ENCODE peak calls at places on chromosomes 12 and 14, in eight cellular contexts. B, G, X, E, O, T, Y and S are unnamed samples.

GRCh38 chr12:108594323-108594903 is 3.5 kb downstream of the TMEM119 start:
- DNase-seq in B (no peak), G (no peak), X (no peak), E (no peak), O (no peak), T (no peak), Y (no peak), S (no peak)

GRCh38 chr12:4121506-4122020 is 152.0 kb upstream of the CCND2 start:
- DNase-seq in B (no peak), G (no peak), X (no peak), E (no peak), O (no peak), T (peak; percentile 24), Y (no peak), S (peak; percentile 47)

GRCh38 chr12:131088701-131089525 is 135.2 kb downstream of the ADGRD1 start:
- DNase-seq in B (peak; percentile 9), G (no peak), X (no peak), E (no peak), O (no peak), T (peak; percentile 25), Y (no peak), S (peak; percentile 47)

GRCh38 chr12:111438501-111438900 is 32.8 kb downstream of the SH2B3 start:
- DNase-seq in B (no peak), G (no peak), X (peak; percentile 61), E (peak; percentile 51), O (peak; percentile 34), T (no peak), Y (peak; percentile 21), S (no peak)

GRCh38 chr12:132622437-132623071 is 4.0 kb downstream of the P2RX2 start:
- DNase-seq in B (no peak), G (no peak), X (no peak), E (peak; percentile 94), O (no peak), T (no peak), Y (no peak), S (peak; percentile 69)

GRCh38 chr12:29627221-29627620 is 129.7 kb upstream of the OVCH1 start:
- DNase-seq in B (no peak), G (no peak), X (no peak), E (no peak), O (no peak), T (no peak), Y (no peak), S (no peak)

GRCh38 chr14:54653764-54654469 is 87.0 kb downstream of the SAMD4A start:
- DNase-seq in B (peak; percentile 53), G (no peak), X (peak; percentile 55), E (peak; percentile 88), O (no peak), T (no peak), Y (peak; percentile 42), S (no peak)

GRCh38 chr14:31568151-31568550 is 6.9 kb downstream of the NUBPL start:
- DNase-seq in B (no peak), G (no peak), X (no peak), E (peak; percentile 70), O (no peak), T (no peak), Y (no peak), S (no peak)

GRCh38 chr12:69329669-69330428 is 18.3 kb upstream of the LYZ start:
- DNase-seq in B (no peak), G (no peak), X (no peak), E (no peak), O (no peak), T (no peak), Y (no peak), S (no peak)

GRCh38 chr12:69331846-69332684 is 16.1 kb upstream of the LYZ start:
- DNase-seq in B (no peak), G (no peak), X (no peak), E (no peak), O (no peak), T (no peak), Y (peak; percentile 15), S (no peak)

GRCh38 chr12:69332815-69333358 is 15.3 kb upstream of the LYZ start:
- DNase-seq in B (no peak), G (no peak), X (no peak), E (no peak), O (no peak), T (no peak), Y (no peak), S (no peak)

GRCh38 chr12:69331482-69331845 is 16.7 kb upstream of the LYZ start:
- DNase-seq in B (no peak), G (no peak), X (no peak), E (no peak), O (no peak), T (no peak), Y (no peak), S (no peak)

GRCh38 chr12:69330475-69331473 is 17.4 kb upstream of the LYZ start:
- DNase-seq in B (no peak), G (peak; percentile 54), X (no peak), E (peak; percentile 1), O (peak; percentile 41), T (peak; percentile 84), Y (peak; percentile 46), S (no peak)
- H3K27ac ChIP-seq in B (no peak overlapping the region), G (no peak overlapping the region), X (no peak overlapping the region), E (no peak overlapping the region), O (peak overlapping the region; percentile 86), T (peak overlapping the region; percentile 65), Y (no peak overlapping the region), S (no peak overlapping the region)

DNA sequence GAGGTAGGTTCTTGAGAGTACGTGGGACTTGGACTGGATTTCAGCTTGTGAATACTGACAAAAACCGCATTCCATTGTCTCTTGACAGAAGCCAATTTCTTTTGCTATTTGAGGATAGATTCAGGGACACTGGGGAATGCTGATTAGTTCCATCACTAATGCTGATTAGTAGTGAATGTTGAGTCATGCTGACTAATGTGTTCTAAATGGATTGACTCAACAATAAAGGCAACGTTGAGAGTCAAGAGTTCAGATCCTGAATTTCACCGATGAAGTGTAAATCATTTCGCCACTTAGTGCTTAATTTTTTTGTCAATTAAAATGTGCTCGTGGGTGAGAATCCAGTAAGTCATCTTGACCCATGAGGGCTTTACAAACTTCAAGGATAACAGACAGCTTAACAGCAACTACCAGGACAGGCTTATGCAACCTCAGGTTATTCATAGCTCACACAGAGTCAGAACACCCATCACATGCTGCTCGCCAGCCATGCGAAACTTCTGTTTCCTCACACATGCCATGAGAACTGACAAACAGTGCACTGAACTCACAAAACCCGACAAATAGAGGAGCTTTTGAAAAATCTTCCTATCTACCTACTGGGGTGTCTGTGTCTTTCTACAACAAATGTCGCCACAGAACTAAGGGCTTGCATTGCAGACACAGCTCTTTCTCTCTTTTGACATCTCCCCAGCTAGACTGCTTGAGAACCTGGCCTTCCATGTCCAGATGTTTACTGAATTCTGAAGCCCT is 316.5 kb downstream of the ZFP36L1 start:
- DNase-seq in B (peak; percentile 61), G (no peak), X (peak; percentile 93), E (peak; percentile 84), O (no peak), T (no peak), Y (peak; percentile 59), S (no peak)
- H3K27ac ChIP-seq in B (peak overlapping the region; percentile 90), G (no peak overlapping the region), X (peak overlapping the region; percentile 95), E (no peak overlapping the region), O (no peak overlapping the region), T (no peak overlapping the region), Y (peak overlapping the region; percentile 81), S (peak overlapping the region; percentile 47)

GRCh38 chr14:24190416-24190815 is 1.8 kb upstream of the IPO4 start:
- DNase-seq in B (no peak), G (no peak), X (no peak), E (no peak), O (no peak), T (no peak), Y (no peak), S (no peak)

GRCh38 chr14:24187538-24187915 is 1.1 kb downstream of the IPO4 start:
- DNase-seq in B (no peak), G (no peak), X (no peak), E (no peak), O (no peak), T (no peak), Y (no peak), S (peak; percentile 72)

GRCh38 chr14:24189059-24189375 is 401 bp upstream of the IPO4 start:
- DNase-seq in B (no peak), G (no peak), X (no peak), E (no peak), O (no peak), T (no peak), Y (no peak), S (no peak)

GRCh38 chr14:24188251-24189058 is at the start of gene IPO4:
- DNase-seq in B (peak; percentile 95), G (peak; percentile 98), X (peak; percentile 94), E (peak; percentile 98), O (peak; percentile 95), T (peak; percentile 98), Y (peak; percentile 99), S (peak; percentile 98)

DNA sequence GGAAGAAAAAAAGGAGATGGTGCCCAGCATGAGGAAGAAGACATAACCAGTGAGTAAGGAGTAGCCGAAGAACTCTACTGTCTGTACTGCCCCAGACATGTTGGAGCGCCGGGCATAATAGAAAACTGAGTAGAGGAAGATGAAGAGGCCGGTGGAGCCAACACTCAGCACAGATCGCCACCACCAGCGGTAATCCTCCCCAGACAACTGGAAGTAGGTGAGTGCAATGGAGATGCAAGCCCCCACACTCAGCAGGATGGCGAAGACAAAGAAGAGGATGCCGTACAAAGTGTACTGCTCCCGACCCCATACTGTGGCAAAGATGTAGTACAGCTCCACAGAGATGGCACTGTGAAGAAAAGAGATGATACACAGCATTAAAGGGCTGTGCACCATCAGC is 844 bp upstream of the IPO4 start:
- DNase-seq in B (no peak), G (no peak), X (no peak), E (no peak), O (no peak), T (no peak), Y (no peak), S (no peak)
- H3K27ac ChIP-seq in B (no peak overlapping the region), G (peak overlapping the region; percentile 63), X (peak overlapping the region; percentile 17), E (no peak overlapping the region), O (peak overlapping the region; percentile 81), T (no peak overlapping the region), Y (no peak overlapping the region), S (no peak overlapping the region)

GRCh38 chr12:6546016-6546415 is 9.8 kb downstream of the IFFO1 start:
- DNase-seq in B (no peak), G (no peak), X (no peak), E (no peak), O (no peak), T (peak; percentile 20), Y (no peak), S (no peak)

GRCh38 chr12:6547566-6547965 is 8.3 kb downstream of the IFFO1 start:
- DNase-seq in B (peak; percentile 1), G (no peak), X (no peak), E (no peak), O (no peak), T (no peak), Y (no peak), S (no peak)

GRCh38 chr12:6549379-6550151 is 6.3 kb downstream of the IFFO1 start:
- DNase-seq in B (peak; percentile 6), G (no peak), X (no peak), E (no peak), O (no peak), T (no peak), Y (no peak), S (peak; percentile 73)

GRCh38 chr12:6548556-6549378 is 7.1 kb downstream of the IFFO1 start:
- DNase-seq in B (peak; percentile 29), G (no peak), X (no peak), E (peak; percentile 90), O (no peak), T (no peak), Y (no peak), S (peak; percentile 76)

DNA sequence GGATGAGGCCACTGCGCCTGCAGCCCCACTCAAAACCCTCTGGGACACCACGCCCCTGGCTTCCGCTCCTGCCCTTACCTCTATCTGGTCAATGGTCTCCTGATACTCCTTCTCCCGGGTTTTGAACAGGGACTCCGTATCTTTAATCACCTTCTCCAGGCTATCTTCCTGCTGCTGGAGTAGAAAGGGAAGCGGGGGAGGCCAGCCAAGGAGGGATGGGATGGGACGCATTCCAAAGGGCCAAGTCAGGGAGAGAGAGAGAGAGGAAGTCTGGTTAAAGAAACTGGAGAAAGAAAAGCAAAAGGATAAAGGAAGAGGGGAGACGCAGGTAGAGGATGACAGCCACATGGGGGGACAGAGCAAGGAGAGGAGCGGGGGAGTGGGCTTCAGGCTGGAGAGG is 7.9 kb downstream of the IFFO1 start:
- DNase-seq in B (peak; percentile 55), G (no peak), X (peak; percentile 72), E (peak; percentile 89), O (no peak), T (peak; percentile 27), Y (no peak), S (peak; percentile 69)
- H3K27ac ChIP-seq in B (peak overlapping the region; percentile 100), G (no peak overlapping the region), X (peak overlapping the region; percentile 49), E (peak overlapping the region; percentile 100), O (no peak overlapping the region), T (no peak overlapping the region), Y (no peak overlapping the region), S (peak overlapping the region; percentile 43)